ENCODE peak calls at places on chromosomes 2 and 18, in nine cellular contexts. One of them, this sample, is unnamed.
A peak's percentile ranks its signal among the peaks of the same experiment; 100 is the strongest.

GRCh38 chr2:164877927-164878326 is 36.3 kb upstream of the COBLL1 start:
- DNase-seq in AG10803: no peak
- DNase-seq in fibroblast of mammary gland: no peak
- DNase-seq in GM12878: no peak
- DNase-seq in foreskin fibroblast: no peak
- DNase-seq in progenitor cell of endocrine pancreas: no peak
- DNase-seq in ascending aorta: no peak
- DNase-seq in GM10248: no peak
- DNase-seq in lung: no peak
- DNase-seq in this sample: no peak

GRCh38 chr2:197200056-197200455 is 110.5 kb downstream of the ANKRD44 start:
- DNase-seq in AG10803: no peak
- DNase-seq in ascending aorta: no peak
- DNase-seq in lung: no peak
- DNase-seq in GM12878: no peak
- DNase-seq in progenitor cell of endocrine pancreas: no peak
- DNase-seq in foreskin fibroblast: no peak
- DNase-seq in fibroblast of mammary gland: no peak
- DNase-seq in GM10248: no peak
- DNase-seq in this sample: no peak

GRCh38 chr2:88871336-88871735 is 179.9 kb downstream of the RPIA start:
- DNase-seq in foreskin fibroblast: no peak
- DNase-seq in ascending aorta: no peak
- DNase-seq in GM10248: no peak
- DNase-seq in lung: no peak
- DNase-seq in AG10803: no peak
- DNase-seq in GM12878: no peak
- DNase-seq in progenitor cell of endocrine pancreas: no peak
- DNase-seq in fibroblast of mammary gland: no peak
- DNase-seq in this sample: no peak

GRCh38 chr2:75035444-75036353 is 77.3 kb downstream of the POLE4 start:
- DNase-seq in ascending aorta: no peak
- DNase-seq in GM10248: no peak
- DNase-seq in AG10803: peak; percentile 25
- DNase-seq in lung: no peak
- DNase-seq in progenitor cell of endocrine pancreas: no peak
- DNase-seq in fibroblast of mammary gland: peak; percentile 17
- DNase-seq in foreskin fibroblast: no peak
- DNase-seq in GM12878: no peak
- DNase-seq in this sample: no peak

GRCh38 chr2:14903709-14904374 is 271.3 kb downstream of the LRATD1 start:
- DNase-seq in ascending aorta: no peak
- DNase-seq in GM12878: peak; percentile 5
- DNase-seq in AG10803: no peak
- DNase-seq in lung: no peak
- DNase-seq in progenitor cell of endocrine pancreas: peak; percentile 10
- DNase-seq in GM10248: peak; percentile 83
- DNase-seq in foreskin fibroblast: no peak
- DNase-seq in fibroblast of mammary gland: peak; percentile 2
- DNase-seq in this sample: no peak

GRCh38 chr2:213232649-213233437 is 51.4 kb upstream of the SPAG16 start:
- DNase-seq in progenitor cell of endocrine pancreas: no peak
- DNase-seq in foreskin fibroblast: no peak
- DNase-seq in ascending aorta: no peak
- DNase-seq in fibroblast of mammary gland: no peak
- DNase-seq in GM12878: peak; percentile 100
- DNase-seq in AG10803: peak; percentile 37
- DNase-seq in lung: no peak
- DNase-seq in GM10248: peak; percentile 29
- DNase-seq in this sample: no peak

GRCh38 chr2:3170792-3171455 is 206.7 kb downstream of the EIPR1 start:
- DNase-seq in GM10248: no peak
- DNase-seq in AG10803: no peak
- DNase-seq in GM12878: no peak
- DNase-seq in foreskin fibroblast: no peak
- DNase-seq in lung: no peak
- DNase-seq in progenitor cell of endocrine pancreas: no peak
- DNase-seq in fibroblast of mammary gland: no peak
- DNase-seq in ascending aorta: no peak
- DNase-seq in this sample: no peak

GRCh38 chr2:65576278-65576677 is 143.9 kb upstream of the SPRED2 start:
- DNase-seq in GM12878: no peak
- DNase-seq in GM10248: no peak
- DNase-seq in progenitor cell of endocrine pancreas: no peak
- DNase-seq in ascending aorta: no peak
- DNase-seq in fibroblast of mammary gland: no peak
- DNase-seq in lung: no peak
- DNase-seq in foreskin fibroblast: no peak
- DNase-seq in AG10803: no peak
- DNase-seq in this sample: no peak

GRCh38 chr2:151878655-151879563 is 50.7 kb upstream of the ARL5A start:
- DNase-seq in lung: no peak
- DNase-seq in GM12878: no peak
- DNase-seq in GM10248: no peak
- DNase-seq in foreskin fibroblast: peak; percentile 3
- DNase-seq in progenitor cell of endocrine pancreas: no peak
- DNase-seq in ascending aorta: peak; percentile 65
- DNase-seq in AG10803: no peak
- DNase-seq in fibroblast of mammary gland: peak; percentile 41
- DNase-seq in this sample: no peak

GRCh38 chr2:86413296-86414085 is 27.7 kb upstream of the KDM3A start:
- DNase-seq in ascending aorta: no peak
- DNase-seq in AG10803: no peak
- DNase-seq in progenitor cell of endocrine pancreas: no peak
- DNase-seq in GM12878: no peak
- DNase-seq in fibroblast of mammary gland: no peak
- DNase-seq in GM10248: no peak
- DNase-seq in foreskin fibroblast: no peak
- DNase-seq in lung: no peak
- DNase-seq in this sample: no peak

GRCh38 chr18:26085056-26085455 is 5.4 kb downstream of the SS18 start:
- DNase-seq in ascending aorta: no peak
- DNase-seq in foreskin fibroblast: no peak
- DNase-seq in GM12878: no peak
- DNase-seq in AG10803: no peak
- DNase-seq in lung: no peak
- DNase-seq in GM10248: no peak
- DNase-seq in fibroblast of mammary gland: no peak
- DNase-seq in progenitor cell of endocrine pancreas: no peak
- DNase-seq in this sample: no peak

GRCh38 chr2:214800180-214800579 is 9.3 kb downstream of the BARD1 start:
- DNase-seq in GM10248: no peak
- DNase-seq in fibroblast of mammary gland: no peak
- DNase-seq in ascending aorta: no peak
- DNase-seq in AG10803: no peak
- DNase-seq in foreskin fibroblast: no peak
- DNase-seq in lung: no peak
- DNase-seq in GM12878: no peak
- DNase-seq in progenitor cell of endocrine pancreas: no peak
- DNase-seq in this sample: no peak

GRCh38 chr2:54558188-54558975 is 102.3 kb downstream of the SPTBN1 start:
- DNase-seq in AG10803: peak; percentile 43
- DNase-seq in fibroblast of mammary gland: peak; percentile 39
- DNase-seq in GM12878: no peak
- DNase-seq in ascending aorta: peak; percentile 82
- DNase-seq in GM10248: peak; percentile 67
- DNase-seq in lung: peak; percentile 70
- DNase-seq in foreskin fibroblast: peak; percentile 69
- DNase-seq in progenitor cell of endocrine pancreas: peak; percentile 58
- DNase-seq in this sample: peak; percentile 86

GRCh38 chr2:54557211-54557600 is 101.1 kb downstream of the SPTBN1 start:
- DNase-seq in progenitor cell of endocrine pancreas: no peak
- DNase-seq in fibroblast of mammary gland: no peak
- DNase-seq in lung: no peak
- DNase-seq in AG10803: no peak
- DNase-seq in foreskin fibroblast: no peak
- DNase-seq in ascending aorta: no peak
- DNase-seq in GM10248: no peak
- DNase-seq in GM12878: no peak
- DNase-seq in this sample: no peak

GRCh38 chr2:54556659-54557121 is 100.6 kb downstream of the SPTBN1 start:
- DNase-seq in fibroblast of mammary gland: peak; percentile 93
- DNase-seq in foreskin fibroblast: peak; percentile 74
- DNase-seq in progenitor cell of endocrine pancreas: no peak
- DNase-seq in lung: no peak
- DNase-seq in AG10803: peak; percentile 95
- DNase-seq in GM12878: no peak
- DNase-seq in ascending aorta: no peak
- DNase-seq in GM10248: no peak
- DNase-seq in this sample: no peak

GRCh38 chr2:54558976-54559410 is 102.9 kb downstream of the SPTBN1 start:
- DNase-seq in lung: no peak
- DNase-seq in fibroblast of mammary gland: no peak
- DNase-seq in AG10803: no peak
- DNase-seq in ascending aorta: no peak
- DNase-seq in GM10248: no peak
- DNase-seq in foreskin fibroblast: no peak
- DNase-seq in progenitor cell of endocrine pancreas: no peak
- DNase-seq in GM12878: no peak
- DNase-seq in this sample: no peak

GRCh38 chr2:54557601-54558187 is 101.6 kb downstream of the SPTBN1 start:
- DNase-seq in foreskin fibroblast: no peak
- DNase-seq in fibroblast of mammary gland: peak; percentile 23
- DNase-seq in ascending aorta: peak; percentile 78
- DNase-seq in lung: peak; percentile 58
- DNase-seq in GM12878: no peak
- DNase-seq in AG10803: peak; percentile 46
- DNase-seq in progenitor cell of endocrine pancreas: peak; percentile 49
- DNase-seq in GM10248: peak; percentile 54
- DNase-seq in this sample: peak; percentile 84
- TF ChIP-seq CTCF in foreskin fibroblast: no peak
- TF ChIP-seq CTCF in fibroblast of mammary gland: no peak
- TF ChIP-seq CTCF in ascending aorta: no peak
- TF ChIP-seq CTCF in lung: no peak
- TF ChIP-seq CTCF in GM12878: peak; percentile 12
- TF ChIP-seq CTCF in AG10803: no peak
- TF ChIP-seq CTCF in progenitor cell of endocrine pancreas: peak; percentile 15
- TF ChIP-seq CTCF in GM10248: peak; percentile 36
- TF ChIP-seq CTCF in this sample: no peak

GRCh38 chr2:63698825-63699548 is 110.2 kb downstream of the MDH1 start:
- DNase-seq in progenitor cell of endocrine pancreas: no peak
- DNase-seq in AG10803: peak; percentile 92
- DNase-seq in fibroblast of mammary gland: peak; percentile 96
- DNase-seq in GM12878: no peak
- DNase-seq in GM10248: peak; percentile 41
- DNase-seq in ascending aorta: peak; percentile 88
- DNase-seq in foreskin fibroblast: peak; percentile 87
- DNase-seq in lung: peak; percentile 49
- DNase-seq in this sample: no peak
- TF ChIP-seq CTCF in progenitor cell of endocrine pancreas: peak; percentile 36
- TF ChIP-seq CTCF in AG10803: peak; percentile 74
- TF ChIP-seq CTCF in fibroblast of mammary gland: peak; percentile 72
- TF ChIP-seq CTCF in GM12878: peak; percentile 55
- TF ChIP-seq CTCF in GM10248: peak; percentile 68
- TF ChIP-seq CTCF in ascending aorta: peak; percentile 45
- TF ChIP-seq CTCF in foreskin fibroblast: peak; percentile 62
- TF ChIP-seq CTCF in lung: peak; percentile 47
- TF ChIP-seq CTCF in this sample: peak; percentile 71

DNA sequence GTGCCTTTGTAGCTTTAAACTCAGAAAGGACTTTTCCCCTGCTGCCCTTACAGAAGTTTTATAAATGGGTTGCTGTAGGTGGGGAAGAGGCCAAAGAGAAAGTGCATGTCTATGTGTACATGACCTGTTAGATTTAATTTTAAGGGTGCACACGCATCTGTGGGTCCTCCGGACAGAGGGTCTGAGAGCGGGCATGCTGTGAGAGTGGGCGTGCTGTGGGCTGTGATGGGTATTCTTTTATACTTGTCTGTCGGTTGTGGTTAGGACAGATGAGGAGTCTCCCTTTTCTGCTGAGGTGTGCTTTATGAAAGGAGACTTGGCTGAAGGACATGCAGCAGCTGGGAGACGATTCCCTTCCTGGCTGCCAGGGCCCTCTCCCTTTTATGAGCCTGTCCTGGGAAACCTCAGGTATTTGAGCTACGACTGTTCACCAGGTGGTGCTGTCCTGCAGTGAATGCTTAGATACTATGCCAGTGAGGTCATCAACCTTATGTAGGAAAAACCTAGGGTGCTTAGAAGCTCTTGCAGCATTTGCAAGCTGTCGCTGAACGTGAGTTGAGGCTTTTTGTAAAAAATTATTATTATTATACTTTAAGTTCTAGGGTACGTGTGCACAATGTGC is 67.5 kb downstream of the TANC1 start:
- DNase-seq in GM12878: no peak
- DNase-seq in ascending aorta: no peak
- DNase-seq in lung: peak; percentile 46
- DNase-seq in GM10248: peak; percentile 19
- DNase-seq in foreskin fibroblast: no peak
- DNase-seq in AG10803: peak; percentile 42
- DNase-seq in progenitor cell of endocrine pancreas: no peak
- DNase-seq in fibroblast of mammary gland: peak; percentile 41
- DNase-seq in this sample: no peak
- TF ChIP-seq CTCF in GM12878: no peak
- TF ChIP-seq CTCF in ascending aorta: no peak
- TF ChIP-seq CTCF in lung: peak; percentile 21
- TF ChIP-seq CTCF in GM10248: no peak
- TF ChIP-seq CTCF in foreskin fibroblast: peak; percentile 6
- TF ChIP-seq CTCF in AG10803: peak; percentile 11
- TF ChIP-seq CTCF in progenitor cell of endocrine pancreas: peak; percentile 51
- TF ChIP-seq CTCF in fibroblast of mammary gland: peak; percentile 8
- TF ChIP-seq CTCF in this sample: peak; percentile 28

GRCh38 chr2:28319118-28320008 is 73.3 kb upstream of the FOSL2 start:
- DNase-seq in foreskin fibroblast: no peak
- DNase-seq in AG10803: no peak
- DNase-seq in progenitor cell of endocrine pancreas: no peak
- DNase-seq in lung: no peak
- DNase-seq in fibroblast of mammary gland: no peak
- DNase-seq in GM12878: no peak
- DNase-seq in GM10248: no peak
- DNase-seq in ascending aorta: no peak
- DNase-seq in this sample: peak; percentile 80
- TF ChIP-seq CTCF in foreskin fibroblast: no peak
- TF ChIP-seq CTCF in AG10803: no peak
- TF ChIP-seq CTCF in progenitor cell of endocrine pancreas: no peak
- TF ChIP-seq CTCF in lung: no peak
- TF ChIP-seq CTCF in fibroblast of mammary gland: no peak
- TF ChIP-seq CTCF in GM12878: no peak
- TF ChIP-seq CTCF in GM10248: no peak
- TF ChIP-seq CTCF in ascending aorta: no peak
- TF ChIP-seq CTCF in this sample: no peak

This sample was measured in osteocyte.